ENCODE peak calls at places on chromosomes 2 and 18, in nine cellular contexts. F, Y, K, E, U, A, X, M and L are unnamed samples.

GRCh38 chr2:20141056-20141762 is 83.7 kb downstream of the SDC1 start:
- DNase-seq in F (peak; percentile 77), Y (peak; percentile 97), K (peak; percentile 47), E (peak; percentile 72), U (peak; percentile 75), A (no peak), X (peak; percentile 27), M (no peak), L (no peak)

GRCh38 chr2:26614205-26615128 is 26.7 kb downstream of the CIB4 start:
- DNase-seq in F (no peak), Y (no peak), K (no peak), E (no peak), U (no peak), A (no peak), X (no peak), M (no peak), L (no peak)

GRCh38 chr2:216066255-216066654 is 15.4 kb downstream of the PECR start:
- DNase-seq in F (no peak), Y (peak; percentile 21), K (no peak), E (no peak), U (no peak), A (no peak), X (no peak), M (no peak), L (no peak)

GRCh38 chr2:44801676-44802408 is 139.7 kb upstream of the SIX3 start:
- DNase-seq in F (no peak), Y (no peak), K (no peak), E (no peak), U (no peak), A (no peak), X (no peak), M (no peak), L (no peak)

GRCh38 chr18:13440277-13441248 is 222.0 kb downstream of the LDLRAD4 start:
- DNase-seq in F (no peak), Y (no peak), K (no peak), E (no peak), U (no peak), A (no peak), X (no peak), M (no peak), L (no peak)

GRCh38 chr2:119455066-119455718 is 23.5 kb downstream of the TMEM37 start:
- DNase-seq in F (no peak), Y (peak; percentile 17), K (no peak), E (no peak), U (no peak), A (no peak), X (no peak), M (no peak), L (no peak)

GRCh38 chr2:38274286-38275276 is 102.5 kb downstream of the ATL2 start:
- DNase-seq in F (peak; percentile 45), Y (peak; percentile 89), K (peak; percentile 64), E (peak; percentile 41), U (peak; percentile 48), A (no peak), X (peak; percentile 56), M (no peak), L (no peak)

GRCh38 chr2:241967096-241967495 is 97.6 kb downstream of the RTP5 start:
- DNase-seq in F (no peak), Y (no peak), K (no peak), E (no peak), U (no peak), A (no peak), X (no peak), M (no peak), L (no peak)

GRCh38 chr2:159090514-159091201 is 122.2 kb downstream of the TANC1 start:
- DNase-seq in F (no peak), Y (peak; percentile 48), K (no peak), E (no peak), U (no peak), A (no peak), X (no peak), M (no peak), L (no peak)

GRCh38 chr18:43934322-43935050 is 657.2 kb upstream of the SYT4 start:
- DNase-seq in F (no peak), Y (peak; percentile 57), K (no peak), E (no peak), U (no peak), A (no peak), X (no peak), M (no peak), L (no peak)

GRCh38 chr18:31149351-31149750 is 13.3 kb downstream of the DSC1 start:
- DNase-seq in F (no peak), Y (no peak), K (no peak), E (no peak), U (no peak), A (no peak), X (no peak), M (no peak), L (no peak)

GRCh38 chr2:236343400-236344161 is 79.4 kb upstream of the ASB18 start:
- DNase-seq in F (peak; percentile 51), Y (peak; percentile 79), K (peak; percentile 71), E (peak; percentile 60), U (peak; percentile 50), A (peak; percentile 42), X (peak; percentile 61), M (no peak), L (peak; percentile 58)

GRCh38 chr2:12950957-12951656 is 234.4 kb downstream of the TRIB2 start:
- DNase-seq in F (no peak), Y (peak; percentile 42), K (no peak), E (no peak), U (no peak), A (no peak), X (no peak), M (no peak), L (no peak)

GRCh38 chr2:157233506-157233905 is 24.0 kb upstream of the GALNT5 start:
- DNase-seq in F (no peak), Y (peak; percentile 22), K (no peak), E (no peak), U (no peak), A (no peak), X (no peak), M (no peak), L (no peak)

GRCh38 chr2:209673811-209674210 is 97.8 kb upstream of the UNC80 start:
- DNase-seq in F (no peak), Y (no peak), K (no peak), E (no peak), U (no peak), A (no peak), X (no peak), M (no peak), L (no peak)

GRCh38 chr2:134823431-134823830 is 15.0 kb upstream of the ACMSD start:
- DNase-seq in F (no peak), Y (no peak), K (no peak), E (no peak), U (no peak), A (no peak), X (no peak), M (no peak), L (no peak)

GRCh38 chr2:217808326-217808725 is 194.5 kb downstream of the TNS1 start:
- DNase-seq in F (no peak), Y (no peak), K (no peak), E (no peak), U (no peak), A (no peak), X (no peak), M (no peak), L (no peak)

GRCh38 chr2:69770193-69770702 is 28.3 kb downstream of the ANXA4 start:
- DNase-seq in F (no peak), Y (peak; percentile 94), K (peak; percentile 45), E (peak; percentile 47), U (peak; percentile 63), A (no peak), X (peak; percentile 27), M (no peak), L (no peak)

GRCh38 chr2:24456610-24457556 is 34.2 kb upstream of the NCOA1 start:
- DNase-seq in F (peak; percentile 42), Y (peak; percentile 60), K (no peak), E (peak; percentile 34), U (no peak), A (peak; percentile 34), X (no peak), M (no peak), L (peak; percentile 61)

GRCh38 chr18:54119524-54120019 is 104.9 kb downstream of the MBD2 start:
- DNase-seq in F (no peak), Y (peak; percentile 64), K (peak; percentile 57), E (peak; percentile 2), U (peak; percentile 35), A (no peak), X (peak; percentile 20), M (no peak), L (peak; percentile 45)

GRCh38 chr2:235607541-235608199 is 113.8 kb downstream of the AGAP1 start:
- DNase-seq in F (no peak), Y (peak; percentile 28), K (no peak), E (no peak), U (no peak), A (no peak), X (no peak), M (no peak), L (no peak)

GRCh38 chr2:26654061-26654340 is 12.8 kb upstream of the CIB4 start:
- DNase-seq in F (no peak), Y (no peak), K (no peak), E (no peak), U (no peak), A (no peak), X (no peak), M (no peak), L (no peak)

GRCh38 chr2:200253631-200254030 is 52.9 kb upstream of the SPATS2L start:
- DNase-seq in F (no peak), Y (peak; percentile 34), K (no peak), E (no peak), U (no peak), A (no peak), X (no peak), M (no peak), L (no peak)

GRCh38 chr2:127986548-127987079 is 41.2 kb downstream of the SAP130 start:
- DNase-seq in F (no peak), Y (no peak), K (no peak), E (no peak), U (no peak), A (no peak), X (no peak), M (no peak), L (no peak)

GRCh38 chr18:50468802-50469201 is 91.1 kb upstream of the MAPK4 start:
- DNase-seq in F (no peak), Y (no peak), K (no peak), E (no peak), U (no peak), A (no peak), X (no peak), M (no peak), L (no peak)

GRCh38 chr2:10123281-10123680 is 742 bp downstream of the RRM2 start:
- DNase-seq in F (no peak), Y (no peak), K (no peak), E (no peak), U (no peak), A (no peak), X (no peak), M (no peak), L (no peak)

GRCh38 chr2:143685439-143686078 is 556.3 kb downstream of the ARHGAP15 start:
- DNase-seq in F (no peak), Y (no peak), K (no peak), E (no peak), U (no peak), A (no peak), X (no peak), M (no peak), L (no peak)

GRCh38 chr2:241909769-241910168 is 40.2 kb downstream of the RTP5 start:
- DNase-seq in F (no peak), Y (no peak), K (no peak), E (no peak), U (no peak), A (no peak), X (no peak), M (no peak), L (peak; percentile 34)

GRCh38 chr18:76443519-76444435 is 51.3 kb downstream of the ZNF516 start:
- DNase-seq in F (no peak), Y (no peak), K (no peak), E (no peak), U (no peak), A (no peak), X (no peak), M (no peak), L (no peak)

GRCh38 chr18:48385595-48385994 is 23.6 kb downstream of the ZBTB7C start:
- DNase-seq in F (no peak), Y (no peak), K (no peak), E (no peak), U (no peak), A (no peak), X (no peak), M (no peak), L (peak; percentile 27)

GRCh38 chr2:69638630-69639029 is 4.9 kb downstream of the AAK1 start:
- DNase-seq in F (no peak), Y (no peak), K (no peak), E (no peak), U (no peak), A (no peak), X (no peak), M (no peak), L (no peak)